ENCODE peak calls at places on chromosome 18, in nine cellular contexts. G is HCT116; F is mammary epithelial cell; Q is PC-3; H is naive thymus-derived CD4-positive, alpha-beta T cell; R is GM23248; A is tibial nerve; D is mucosa of descending colon; Y is stomach. T is an unnamed sample. For H3K4me1 and H3K9me3, the result is how much of the 10 kb centered on the place peaks cover.

GRCh38 chr18:34821669-34822210 is 111.6 kb downstream of the DTNA start:
- DNase-seq in G (no peak), F (no peak), Q (no peak), H (no peak), R (no peak), A (no peak), D (no peak), Y (no peak), T (no peak)

GRCh38 chr18:54222922-54223567 is 1.4 kb downstream of the MBD2 start:
- DNase-seq in G (peak), F (no peak), Q (no peak), H (peak), R (no peak), A (no peak), D (no peak), Y (no peak), T (peak)

GRCh38 chr18:9782073-9782857 is 74.2 kb downstream of the RAB31 start:
- DNase-seq in G (no peak), F (peak), Q (peak), H (no peak), R (peak), A (no peak), D (no peak), Y (no peak), T (no peak)

GRCh38 chr18:2538844-2539243 is 32.5 kb downstream of the METTL4 start:
- DNase-seq in G (no peak), F (no peak), Q (no peak), H (no peak), R (no peak), A (no peak), D (no peak), Y (no peak), T (no peak)

GRCh38 chr18:68417826-68418225 is 297.1 kb downstream of the TMX3 start:
- DNase-seq in G (no peak), F (no peak), Q (no peak), H (no peak), R (peak), A (no peak), D (no peak), Y (no peak), T (no peak)

GRCh38 chr18:28284132-28284531 is 107.2 kb upstream of the CDH2 start:
- DNase-seq in G (no peak), F (peak), Q (peak), H (no peak), R (peak), A (no peak), D (no peak), Y (no peak), T (no peak)

GRCh38 chr18:48475635-48476549 is 62.9 kb upstream of the CTIF start:
- DNase-seq in G (peak), F (peak), Q (peak), H (peak), R (peak), A (no peak), D (no peak), Y (peak), T (peak)

GRCh38 chr18:7824970-7825369 is 257.9 kb downstream of the PTPRM start:
- DNase-seq in G (no peak), F (no peak), Q (no peak), H (no peak), R (no peak), A (no peak), D (no peak), Y (no peak), T (no peak)

GRCh38 chr18:51006948-51007786 is 22.8 kb upstream of the SMAD4 start:
- DNase-seq in G (no peak), F (no peak), Q (no peak), H (no peak), R (no peak), A (no peak), D (no peak), Y (no peak), T (no peak)

GRCh38 chr18:39105095-39105494 is 1539.5 kb upstream of the CELF4 start:
- DNase-seq in G (no peak), F (no peak), Q (no peak), H (no peak), R (no peak), A (no peak), D (no peak), Y (no peak), T (no peak)

GRCh38 chr18:44740000-44740399 is 59.3 kb downstream of the SETBP1 start:
- DNase-seq in G (no peak), F (peak), Q (peak), H (no peak), R (no peak), A (no peak), D (no peak), Y (no peak), T (no peak)

GRCh38 chr18:79413901-79414300 is 18.2 kb downstream of the NFATC1 start:
- DNase-seq in G (no peak), F (no peak), Q (no peak), H (no peak), R (no peak), A (no peak), D (peak), Y (no peak), T (no peak)

GRCh38 chr18:49854681-49855080 is 41.3 kb upstream of the ACAA2 start:
- DNase-seq in G (no peak), F (peak), Q (peak), H (no peak), R (no peak), A (no peak), D (no peak), Y (no peak), T (no peak)

GRCh38 chr18:3177902-3178687 is 41.7 kb downstream of the MYOM1 start:
- DNase-seq in G (no peak), F (no peak), Q (no peak), H (peak), R (no peak), A (peak), D (no peak), Y (peak), T (no peak)

GRCh38 chr18:12520442-12520992 is 112.8 kb downstream of the PRELID3A start:
- DNase-seq in G (no peak), F (no peak), Q (no peak), H (no peak), R (peak), A (no peak), D (no peak), Y (no peak), T (no peak)

GRCh38 chr18:9137168-9138066 is 836 bp downstream of the ANKRD12 start:
- DNase-seq in G (peak), F (peak), Q (peak), H (peak), R (peak), A (peak), D (peak), Y (peak), T (peak)

GRCh38 chr18:46291149-46291548 is 187.0 kb downstream of the HAUS1 start:
- DNase-seq in G (no peak), F (no peak), Q (no peak), H (no peak), R (no peak), A (no peak), D (no peak), Y (no peak), T (no peak)

GRCh38 chr18:61993831-61994230 is 101.0 kb upstream of the RNF152 start:
- DNase-seq in G (no peak), F (peak), Q (no peak), H (no peak), R (peak), A (no peak), D (no peak), Y (no peak), T (no peak)

GRCh38 chr18:74147779-74148542 is at the start of the genes FBXO15 and TIMM21:
- DNase-seq in G (peak), F (peak), Q (peak), H (peak), R (peak), A (peak), D (peak), Y (peak), T (peak)

GRCh38 chr18:35827275-35827929 is 145.1 kb upstream of the RMP24 start:
- DNase-seq in G (no peak), F (peak), Q (peak), H (no peak), R (no peak), A (no peak), D (no peak), Y (no peak), T (no peak)

GRCh38 chr18:7870855-7871254 is 303.7 kb downstream of the PTPRM start:
- DNase-seq in G (no peak), F (peak), Q (no peak), H (no peak), R (peak), A (no peak), D (no peak), Y (no peak), T (no peak)

GRCh38 chr18:40821596-40822243 is 1133.3 kb upstream of the PIK3C3 start:
- DNase-seq in G (no peak), F (no peak), Q (no peak), H (no peak), R (no peak), A (no peak), D (no peak), Y (no peak), T (no peak)

GRCh38 chr18:2326999-2327398 is 244.3 kb downstream of the METTL4 start:
- DNase-seq in G (no peak), F (no peak), Q (no peak), H (no peak), R (peak), A (no peak), D (no peak), Y (no peak), T (no peak)

GRCh38 chr18:8889479-8889878 is 184.1 kb downstream of the MTCL1 start:
- DNase-seq in G (no peak), F (no peak), Q (no peak), H (no peak), R (peak), A (no peak), D (no peak), Y (no peak), T (no peak)

GRCh38 chr18:33369711-33370449 is 70.6 kb downstream of the CCDC178 start:
- DNase-seq in G (no peak), F (peak), Q (no peak), H (no peak), R (no peak), A (no peak), D (no peak), Y (no peak), T (no peak)

GRCh38 chr18:21456428-21457178 is 143.9 kb downstream of the ESCO1 start:
- DNase-seq in G (no peak), F (no peak), Q (no peak), H (no peak), R (no peak), A (no peak), D (no peak), Y (no peak), T (no peak)

GRCh38 chr18:46596119-46596518 is 60.9 kb downstream of the LOXHD1 start:
- DNase-seq in G (no peak), F (no peak), Q (no peak), H (no peak), R (no peak), A (no peak), D (no peak), Y (no peak), T (no peak)

GRCh38 chr18:10090668-10091067 is 176.9 kb downstream of the VAPA start:
- DNase-seq in G (no peak), F (no peak), Q (no peak), H (no peak), R (no peak), A (no peak), D (no peak), Y (no peak), T (no peak)

GRCh38 chr18:5937086-5937485 is 41.8 kb upstream of the TMEM200C start:
- DNase-seq in G (no peak), F (no peak), Q (no peak), H (no peak), R (no peak), A (no peak), D (no peak), Y (no peak), T (no peak)

GRCh38 chr18:13539050-13539449 is 187.3 kb downstream of the FAM210A start:
- DNase-seq in G (no peak), F (no peak), Q (no peak), H (peak), R (no peak), A (no peak), D (peak), Y (no peak), T (peak)

GRCh38 chr18:21991081-21991534 is 178.3 kb upstream of the GATA6 start:
- DNase-seq in G (no peak), F (no peak), Q (peak), H (no peak), R (no peak), A (no peak), D (no peak), Y (no peak), T (no peak)

GRCh38 chr18:23722646-23723045 is 33.4 kb downstream of the LAMA3 start:
- DNase-seq in G (no peak), F (no peak), Q (no peak), H (no peak), R (no peak), A (no peak), D (no peak), Y (no peak), T (no peak)

GRCh38 chr18:45626330-45627203 is 11.3 kb downstream of the SLC14A2 start:
- DNase-seq in G (no peak), F (peak), Q (peak), H (no peak), R (peak), A (no peak), D (no peak), Y (no peak), T (no peak)

GRCh38 chr18:49447810-49448745 is 12.4 kb downstream of the DYM start:
- DNase-seq in G (peak), F (peak), Q (peak), H (peak), R (peak), A (no peak), D (no peak), Y (no peak), T (peak)

GRCh38 chr18:34817636-34818035 is 107.5 kb downstream of the DTNA start:
- DNase-seq in G (no peak), F (no peak), Q (no peak), H (no peak), R (no peak), A (no peak), D (no peak), Y (no peak), T (no peak)

GRCh38 chr18:78796693-78797455 is 182.7 kb upstream of the SALL3 start:
- DNase-seq in G (no peak), F (no peak), Q (no peak), H (no peak), R (no peak), A (no peak), D (no peak), Y (no peak), T (no peak)

GRCh38 chr18:72235422-72235821 is 308.7 kb downstream of the CBLN2 start:
- DNase-seq in G (no peak), F (no peak), Q (peak), H (no peak), R (no peak), A (no peak), D (no peak), Y (no peak), T (no peak)
- H3K4me3 ChIP-seq in G (no peak), F (no peak), Q (no peak), H (no peak), R (no peak), A (no peak), D (no peak), Y (no peak), T (no peak)

GRCh38 chr18:57754577-57755330 is 48.4 kb downstream of the ATP8B1 start:
- DNase-seq in G (no peak), F (no peak), Q (no peak), H (no peak), R (no peak), A (no peak), D (no peak), Y (no peak), T (no peak)

GRCh38 chr18:57747809-57748680 is 55.1 kb downstream of the ATP8B1 start:
- DNase-seq in G (no peak), F (no peak), Q (no peak), H (no peak), R (no peak), A (no peak), D (no peak), Y (no peak), T (no peak)

GRCh38 chr18:57748770-57749603 is 54.1 kb downstream of the ATP8B1 start:
- DNase-seq in G (no peak), F (peak), Q (peak), H (no peak), R (peak), A (no peak), D (no peak), Y (peak), T (no peak)

GRCh38 chr18:57753063-57753462 is 50.1 kb downstream of the ATP8B1 start:
- DNase-seq in G (no peak), F (no peak), Q (no peak), H (no peak), R (no peak), A (no peak), D (no peak), Y (no peak), T (no peak)

GRCh38 chr18:57749604-57749970 is 53.5 kb downstream of the ATP8B1 start:
- DNase-seq in G (no peak), F (no peak), Q (no peak), H (no peak), R (no peak), A (no peak), D (no peak), Y (no peak), T (no peak)
- H3K4me1 ChIP-seq in G (under half), F (under half), Q (under half), H (under half), R (under half), A (under half), D (half or more), Y (half or more), T (under half)

GRCh38 chr18:1173593-1173992 is 268.9 kb downstream of the ADCYAP1 start:
- DNase-seq in G (no peak), F (no peak), Q (peak), H (no peak), R (no peak), A (no peak), D (no peak), Y (no peak), T (no peak)

GRCh38 chr18:1177232-1177631 is 272.6 kb downstream of the ADCYAP1 start:
- DNase-seq in G (no peak), F (no peak), Q (no peak), H (no peak), R (no peak), A (no peak), D (no peak), Y (no peak), T (no peak)
- H3K9me3 ChIP-seq in G (under half), F (under half), Q (under half), H (under half), R (under half), A (under half), D (half or more), Y (under half), T (under half)

GRCh38 chr18:58345875-58346274 is 283.0 kb downstream of the ALPK2 start:
- DNase-seq in G (no peak), F (no peak), Q (no peak), H (no peak), R (no peak), A (no peak), D (no peak), Y (no peak), T (no peak)

GRCh38 chr18:58344080-58344670 is 284.7 kb downstream of the ALPK2 start:
- DNase-seq in G (no peak), F (no peak), Q (no peak), H (no peak), R (no peak), A (no peak), D (no peak), Y (no peak), T (no peak)

GRCh38 chr18:58347135-58347534 is 281.8 kb downstream of the ALPK2 start:
- DNase-seq in G (no peak), F (no peak), Q (no peak), H (no peak), R (no peak), A (no peak), D (no peak), Y (no peak), T (no peak)

GRCh38 chr18:58341913-58342312 is 287.0 kb downstream of the ALPK2 start:
- DNase-seq in G (no peak), F (no peak), Q (no peak), H (no peak), R (no peak), A (no peak), D (no peak), Y (no peak), T (no peak)

DNA sequence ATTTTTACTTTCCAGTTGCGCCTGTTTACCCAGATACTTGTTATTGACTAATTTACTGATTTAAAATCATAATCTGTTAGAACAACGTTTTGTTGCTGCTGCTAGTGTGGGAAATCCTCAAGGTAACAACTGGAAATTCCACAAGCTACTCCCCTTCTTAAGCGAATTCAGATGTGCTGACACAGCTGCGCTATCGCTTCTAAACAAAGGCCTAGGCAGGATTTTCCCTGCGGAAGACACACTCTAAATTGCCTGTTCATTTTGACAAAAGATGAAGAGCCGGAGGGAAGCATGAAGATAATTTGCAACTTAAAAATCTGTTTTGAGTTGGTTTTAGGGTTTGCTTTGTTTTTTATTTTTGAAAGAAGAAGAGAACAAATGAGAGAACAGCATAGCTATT is 283.8 kb downstream of the ALPK2 start:
- DNase-seq in G (no peak), F (no peak), Q (no peak), H (no peak), R (no peak), A (no peak), D (no peak), Y (no peak), T (no peak)
- H3K4me3 ChIP-seq in G (no peak), F (no peak), Q (no peak), H (no peak), R (no peak), A (no peak), D (no peak), Y (no peak), T (no peak)

DNA sequence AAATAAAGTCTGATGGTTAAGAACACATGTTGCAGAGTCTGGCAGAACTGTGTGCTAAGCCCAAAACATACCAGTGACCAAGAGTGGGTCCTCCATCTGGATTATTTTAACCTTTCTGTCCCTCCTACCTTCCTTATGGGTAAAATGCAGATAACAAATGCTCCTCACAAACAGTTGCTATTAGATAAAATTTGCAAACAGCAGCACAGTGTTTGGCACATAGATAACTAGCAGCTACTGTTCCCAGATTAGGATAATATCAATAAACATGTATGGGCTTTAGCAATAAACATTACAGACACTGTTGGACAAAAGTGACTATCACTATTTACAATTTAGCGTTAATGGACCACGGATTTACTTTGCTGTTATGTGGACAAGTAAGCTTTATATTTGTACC is 154.9 kb downstream of the TCF4 start:
- DNase-seq in G (no peak), F (no peak), Q (no peak), H (no peak), R (no peak), A (no peak), D (no peak), Y (no peak), T (no peak)
- H3K4me1 ChIP-seq in G (under half), F (under half), Q (under half), H (under half), R (under half), A (under half), D (under half), Y (under half), T (under half)

DNA sequence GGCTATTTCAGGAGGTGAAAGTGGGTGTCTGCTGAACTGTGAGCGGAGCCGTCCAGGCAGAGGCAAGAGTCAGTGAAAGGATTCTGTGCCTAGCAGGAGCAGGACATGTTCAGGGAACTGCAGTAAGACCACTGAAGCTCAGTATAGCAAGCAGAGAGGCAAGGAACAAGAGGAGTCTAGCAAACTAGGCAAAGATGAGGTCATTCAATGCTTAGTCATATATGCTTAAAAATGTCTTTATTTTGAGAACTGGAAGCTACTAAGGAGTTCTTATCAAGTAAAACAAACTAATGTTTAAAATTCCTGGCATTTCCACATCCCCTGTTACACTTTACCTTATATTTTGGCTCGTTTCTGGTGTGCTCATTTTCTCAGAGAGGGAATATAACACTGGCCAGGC is 913.5 kb downstream of the CBLN2 start:
- DNase-seq in G (no peak), F (no peak), Q (peak), H (no peak), R (no peak), A (no peak), D (no peak), Y (no peak), T (no peak)
- H3K9me3 ChIP-seq in G (under half), F (under half), Q (under half), H (under half), R (under half), A (under half), D (under half), Y (under half), T (under half)

DNA sequence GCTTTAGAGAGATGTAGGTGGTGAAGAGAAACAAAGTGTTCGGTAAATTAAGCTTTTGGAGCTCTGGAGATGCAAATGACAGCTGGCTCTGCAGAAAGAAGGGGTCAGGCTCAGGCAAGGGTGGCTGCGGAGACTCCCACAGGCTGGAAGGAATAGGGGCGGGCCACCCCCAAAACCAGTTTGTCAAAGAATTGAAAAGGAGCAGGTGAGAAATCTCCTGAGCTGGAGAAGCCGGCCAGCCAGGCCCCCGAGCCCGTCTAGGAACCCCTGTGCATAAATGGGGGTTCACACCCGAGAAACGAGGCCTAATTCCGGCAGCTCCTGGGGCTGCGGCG is 528 bp downstream of the TXNL1 start:
- DNase-seq in G (no peak), F (peak), Q (peak), H (no peak), R (no peak), A (no peak), D (no peak), Y (no peak), T (no peak)
- H3K4me3 ChIP-seq in G (peak), F (peak), Q (peak), H (peak), R (peak), A (peak), D (peak), Y (peak), T (peak)